ENCODE peak calls at places on chromosomes 7 and 10, in six cellular contexts. N is spleen, T is heart right ventricle, E is GM23338, Q is HL-60, D is transverse colon. R is an unnamed sample.

GRCh38 chr10:109899578-109900355 is 23.5 kb downstream of the XPNPEP1 start:
- DNase-seq in N (no peak), T (no peak), E (no peak), Q (no peak), D (no peak), R (no peak)

GRCh38 chr10:124231188-124232135 is 138.1 kb upstream of the CHST15 start:
- DNase-seq in N (no peak), T (no peak), E (no peak), Q (peak), D (no peak), R (no peak)

GRCh38 chr7:88635149-88635548 is 124.4 kb upstream of the ZNF804B start:
- DNase-seq in N (no peak), T (no peak), E (peak), Q (no peak), D (no peak), R (no peak)

GRCh38 chr10:73908853-73909611 is 1.9 kb upstream of the PLAU start:
- DNase-seq in N (no peak), T (no peak), E (no peak), Q (peak), D (peak), R (no peak)

GRCh38 chr10:97411411-97411810 is 10.3 kb upstream of the RRP12 start:
- DNase-seq in N (no peak), T (no peak), E (no peak), Q (peak), D (no peak), R (no peak)

GRCh38 chr7:123712619-123713018 is 36.2 kb downstream of the WASL start:
- DNase-seq in N (no peak), T (no peak), E (no peak), Q (no peak), D (no peak), R (no peak)

GRCh38 chr10:132982301-132982989 is 40.1 kb upstream of the CFAP46 start:
- DNase-seq in N (peak), T (no peak), E (no peak), Q (no peak), D (no peak), R (no peak)

GRCh38 chr7:116809636-116810266 is 52.6 kb upstream of the CAPZA2 start:
- DNase-seq in N (no peak), T (no peak), E (peak), Q (peak), D (no peak), R (no peak)

GRCh38 chr10:48750019-48750418 is 65.3 kb downstream of the WDFY4 start:
- DNase-seq in N (no peak), T (no peak), E (no peak), Q (no peak), D (no peak), R (no peak)

GRCh38 chr10:74071151-74071550 is 73.2 kb downstream of the VCL start:
- DNase-seq in N (no peak), T (no peak), E (peak), Q (no peak), D (no peak), R (no peak)

GRCh38 chr10:125332548-125333208 is 172.3 kb upstream of the CTBP2 start:
- DNase-seq in N (no peak), T (no peak), E (no peak), Q (no peak), D (no peak), R (no peak)

GRCh38 chr7:107972075-107972482 is 30.9 kb downstream of the LAMB1 start:
- DNase-seq in N (no peak), T (no peak), E (no peak), Q (no peak), D (no peak), R (no peak)

GRCh38 chr10:96448021-96448457 is 65.7 kb downstream of the TLL2 start:
- DNase-seq in N (peak), T (peak), E (no peak), Q (no peak), D (peak), R (no peak)

GRCh38 chr10:72764151-72764550 is 72.2 kb downstream of the MCU start:
- DNase-seq in N (no peak), T (no peak), E (no peak), Q (no peak), D (no peak), R (no peak)

GRCh38 chr7:120742370-120742769 is 115.6 kb downstream of the TSPAN12 start:
- DNase-seq in N (no peak), T (no peak), E (peak), Q (no peak), D (no peak), R (no peak)

GRCh38 chr7:54015251-54015650 is 526.9 kb upstream of the VSTM2A start:
- DNase-seq in N (no peak), T (no peak), E (no peak), Q (no peak), D (no peak), R (no peak)

GRCh38 chr10:55163388-55163972 is 362.4 kb upstream of the PCDH15 start:
- DNase-seq in N (no peak), T (no peak), E (no peak), Q (no peak), D (no peak), R (no peak)

GRCh38 chr7:152710134-152710404 is 34.1 kb upstream of the XRCC2 start:
- DNase-seq in N (no peak), T (no peak), E (no peak), Q (no peak), D (no peak), R (no peak)

DNA sequence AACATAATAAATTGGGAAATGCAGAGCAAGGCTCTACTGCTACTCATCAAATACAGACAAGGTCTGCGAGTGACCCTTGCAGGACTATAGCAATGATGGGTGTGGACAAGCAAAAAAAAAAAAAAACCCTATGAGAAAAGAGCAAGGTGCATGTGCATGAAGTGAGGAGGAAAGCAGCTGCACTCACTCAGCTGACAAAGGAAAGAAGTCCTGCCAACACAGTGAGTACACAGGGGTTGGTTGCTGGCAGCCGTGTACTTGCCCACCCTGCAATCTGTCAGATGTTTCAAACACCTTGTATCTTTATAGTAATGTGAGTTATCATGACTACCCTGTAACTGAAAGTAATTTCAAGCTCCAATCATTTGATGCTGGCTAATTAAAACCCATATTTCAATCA is 20.5 kb downstream of the CHCHD3 start:
- DNase-seq in N (no peak), T (peak), E (no peak), Q (no peak), D (no peak), R (no peak)
- TF ChIP-seq CTCF in N (no peak), T (no peak), E (no peak), Q (no peak), D (no peak), R (no peak)

GRCh38 chr10:29926649-29927048 is 132.7 kb downstream of the JCAD start:
- DNase-seq in N (no peak), T (no peak), E (peak), Q (no peak), D (no peak), R (no peak)
- TF ChIP-seq CTCF in N (no peak), T (peak), E (peak), Q (no peak), D (no peak), R (peak)

GRCh38 chr10:88865281-88865876 is 13.7 kb upstream of the ANKRD22 start:
- DNase-seq in N (no peak), T (no peak), E (no peak), Q (peak), D (no peak), R (no peak)
- TF ChIP-seq CTCF in N (no peak), T (no peak), E (peak), Q (no peak), D (no peak), R (no peak)

DNA sequence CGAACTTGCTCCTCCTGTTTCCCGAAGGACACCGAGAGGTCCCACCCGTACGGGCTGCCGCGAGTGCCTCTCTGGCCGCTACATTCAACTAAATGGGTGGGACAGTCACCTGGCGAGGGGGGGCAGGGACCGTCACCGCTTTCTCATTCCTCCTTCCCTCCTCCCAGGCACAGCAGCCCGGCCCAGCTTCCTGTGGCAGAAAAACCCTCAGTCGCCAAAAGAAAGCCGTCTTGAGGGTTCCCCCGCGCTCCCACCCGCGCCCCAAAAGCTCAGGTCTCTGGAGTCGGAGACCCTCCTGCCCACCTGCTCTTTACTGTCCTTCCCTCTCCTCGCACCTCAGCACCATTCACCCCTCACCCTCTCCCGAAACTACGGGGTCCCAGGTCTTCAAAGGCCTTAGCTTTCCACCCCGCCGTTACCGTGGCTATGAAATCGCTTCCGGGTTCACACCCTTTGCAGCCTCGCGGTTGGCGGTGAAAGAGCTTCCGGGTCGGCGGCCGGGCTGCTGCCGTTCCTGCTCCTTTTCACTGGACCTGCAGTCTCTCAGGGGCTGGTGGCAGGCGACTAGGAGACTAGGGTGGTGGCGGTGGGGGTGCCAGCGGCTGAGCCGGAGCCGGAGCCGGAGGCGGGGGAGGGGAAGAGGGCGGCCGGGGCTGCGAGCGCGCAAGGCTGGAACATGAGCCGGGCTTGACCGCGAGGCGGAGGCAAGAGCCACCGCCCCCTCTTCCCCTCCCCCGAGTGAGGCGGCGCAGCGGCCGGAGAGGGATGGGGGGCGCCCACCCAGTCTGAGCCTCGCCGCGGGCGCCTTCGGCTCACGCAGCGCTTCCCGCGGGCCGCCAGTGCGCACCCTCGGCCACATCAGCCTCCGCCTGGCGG is at the start of the genes ANKIB1 and KRIT1:
- DNase-seq in N (peak), T (peak), E (peak), Q (peak), D (peak), R (peak)
- TF ChIP-seq CTCF in N (no peak), T (no peak), E (peak), Q (no peak), D (peak), R (no peak)

GRCh38 chr7:48708635-48709034 is 215.7 kb upstream of the CDC14C start:
- DNase-seq in N (no peak), T (no peak), E (peak), Q (no peak), D (no peak), R (no peak)
- TF ChIP-seq CTCF in N (no peak), T (no peak), E (peak), Q (no peak), D (no peak), R (no peak)

GRCh38 chr10:6059506-6059905 is 2.7 kb downstream of the IL2RA start:
- DNase-seq in N (no peak), T (no peak), E (no peak), Q (no peak), D (no peak), R (no peak)
- TF ChIP-seq CTCF in N (no peak), T (no peak), E (no peak), Q (no peak), D (no peak), R (no peak)

DNA sequence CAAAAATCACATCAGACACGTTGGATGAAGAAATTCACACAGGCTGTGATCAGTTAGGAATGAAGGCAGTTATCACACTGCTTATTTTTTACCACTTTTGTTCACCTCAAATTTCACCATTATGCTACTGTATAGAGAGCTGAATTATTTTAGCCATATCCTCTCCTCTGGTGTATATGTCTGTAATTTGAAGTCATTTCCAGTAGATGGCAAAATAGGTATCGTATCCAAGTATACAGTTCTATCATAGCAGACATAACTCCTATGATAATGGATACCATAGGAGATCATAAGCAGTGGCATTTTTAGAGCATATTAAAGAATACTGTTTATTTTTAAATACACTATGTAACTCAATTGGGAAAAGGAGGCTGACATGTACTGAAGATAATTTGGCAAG is 909.7 kb downstream of the DNAJB9 start:
- DNase-seq in N (no peak), T (no peak), E (no peak), Q (no peak), D (no peak), R (no peak)
- TF ChIP-seq CTCF in N (no peak), T (no peak), E (no peak), Q (no peak), D (no peak), R (no peak)

DNA sequence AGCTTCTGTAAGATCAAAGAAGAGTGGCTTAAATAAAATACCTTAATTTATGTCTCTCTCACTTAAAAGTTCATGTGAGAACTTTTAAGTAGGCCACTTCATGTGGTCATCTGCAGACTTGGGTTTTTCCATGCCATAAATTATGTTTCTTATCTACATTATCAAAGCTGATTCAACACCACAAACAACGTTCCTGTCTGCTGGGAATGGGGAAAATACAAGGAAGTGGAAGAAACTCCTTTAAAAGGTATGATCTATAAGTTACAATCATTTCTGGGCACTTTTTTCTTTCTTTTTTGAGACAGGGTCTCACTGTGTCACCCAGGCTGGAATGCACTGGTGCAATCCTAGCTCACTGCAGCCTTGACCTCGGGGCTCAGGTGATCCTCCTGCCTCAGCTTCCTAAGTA is 16.9 kb upstream of the OTUD1 start:
- DNase-seq in N (no peak), T (no peak), E (no peak), Q (no peak), D (no peak), R (no peak)
- TF ChIP-seq CTCF in N (no peak), T (no peak), E (no peak), Q (no peak), D (no peak), R (no peak)

R was measured in mesothelial cell of epicardium.